ENCODE peak calls at places on chromosomes 6 and 20, in six cellular contexts. One of them, this sample, is unnamed. For H3K9me3, the result is how much of the 10 kb centered on the place peaks cover.

GRCh38 chr6:152351110-152351509 is 286.1 kb downstream of the SYNE1 start:
- DNase-seq in transverse colon: no peak
- DNase-seq in spleen: no peak
- DNase-seq in K562: no peak
- DNase-seq in GM12878: no peak
- DNase-seq in suprapubic skin: no peak
- DNase-seq in this sample: no peak

GRCh38 chr6:144064831-144065668 is 30.3 kb downstream of the SF3B5 start:
- DNase-seq in K562: no peak
- DNase-seq in transverse colon: peak
- DNase-seq in GM12878: peak
- DNase-seq in spleen: peak
- DNase-seq in suprapubic skin: no peak
- DNase-seq in this sample: no peak

GRCh38 chr20:9068896-9069663 is at the start of gene PLCB4:
- DNase-seq in suprapubic skin: peak
- DNase-seq in GM12878: no peak
- DNase-seq in K562: peak
- DNase-seq in transverse colon: peak
- DNase-seq in spleen: no peak
- DNase-seq in this sample: peak

GRCh38 chr20:55067158-55067825 is 591.9 kb downstream of the DOK5 start:
- DNase-seq in transverse colon: no peak
- DNase-seq in GM12878: no peak
- DNase-seq in K562: no peak
- DNase-seq in suprapubic skin: no peak
- DNase-seq in spleen: no peak
- DNase-seq in this sample: no peak

GRCh38 chr20:47019106-47019824 is 124.6 kb downstream of the EYA2 start:
- DNase-seq in suprapubic skin: no peak
- DNase-seq in K562: no peak
- DNase-seq in GM12878: no peak
- DNase-seq in transverse colon: peak
- DNase-seq in spleen: peak
- DNase-seq in this sample: peak

GRCh38 chr6:142537612-142538478 is 236.0 kb downstream of the ADGRG6 start:
- DNase-seq in suprapubic skin: no peak
- DNase-seq in spleen: no peak
- DNase-seq in K562: peak
- DNase-seq in GM12878: no peak
- DNase-seq in transverse colon: no peak
- DNase-seq in this sample: no peak

GRCh38 chr6:115932481-115932880 is 128.2 kb downstream of the FRK start:
- DNase-seq in GM12878: no peak
- DNase-seq in K562: no peak
- DNase-seq in spleen: no peak
- DNase-seq in transverse colon: no peak
- DNase-seq in suprapubic skin: no peak
- DNase-seq in this sample: no peak

GRCh38 chr20:19008497-19008896 is 194.9 kb downstream of the SCP2D1 start:
- DNase-seq in K562: no peak
- DNase-seq in GM12878: no peak
- DNase-seq in spleen: no peak
- DNase-seq in transverse colon: no peak
- DNase-seq in suprapubic skin: no peak
- DNase-seq in this sample: no peak

GRCh38 chr6:43572015-43572414 is 3.8 kb downstream of the XPO5 start:
- DNase-seq in K562: no peak
- DNase-seq in transverse colon: no peak
- DNase-seq in suprapubic skin: no peak
- DNase-seq in spleen: no peak
- DNase-seq in GM12878: no peak
- DNase-seq in this sample: no peak

GRCh38 chr20:37336369-37337207 is 9.4 kb upstream of the SRC start:
- DNase-seq in spleen: peak
- DNase-seq in transverse colon: peak
- DNase-seq in GM12878: peak
- DNase-seq in suprapubic skin: no peak
- DNase-seq in K562: peak
- DNase-seq in this sample: peak

GRCh38 chr20:37333848-37334318 is 12.1 kb upstream of the SRC start:
- DNase-seq in GM12878: no peak
- DNase-seq in transverse colon: no peak
- DNase-seq in K562: no peak
- DNase-seq in spleen: peak
- DNase-seq in suprapubic skin: no peak
- DNase-seq in this sample: no peak

GRCh38 chr20:37334450-37334849 is 11.5 kb upstream of the SRC start:
- DNase-seq in K562: no peak
- DNase-seq in GM12878: no peak
- DNase-seq in spleen: no peak
- DNase-seq in suprapubic skin: no peak
- DNase-seq in transverse colon: no peak
- DNase-seq in this sample: no peak

GRCh38 chr20:37337208-37337955 is 8.6 kb upstream of the SRC start:
- DNase-seq in GM12878: no peak
- DNase-seq in suprapubic skin: no peak
- DNase-seq in spleen: peak
- DNase-seq in transverse colon: no peak
- DNase-seq in K562: no peak
- DNase-seq in this sample: no peak

GRCh38 chr20:37335642-37336368 is 10.1 kb upstream of the SRC start:
- DNase-seq in transverse colon: peak
- DNase-seq in GM12878: no peak
- DNase-seq in K562: peak
- DNase-seq in suprapubic skin: no peak
- DNase-seq in spleen: peak
- DNase-seq in this sample: peak
- TF ChIP-seq POLR2A in transverse colon: no peak
- TF ChIP-seq POLR2A in GM12878: no peak
- TF ChIP-seq POLR2A in K562: no peak
- TF ChIP-seq POLR2A in suprapubic skin: no peak
- TF ChIP-seq POLR2A in spleen: no peak
- TF ChIP-seq POLR2A in this sample: no peak

DNA sequence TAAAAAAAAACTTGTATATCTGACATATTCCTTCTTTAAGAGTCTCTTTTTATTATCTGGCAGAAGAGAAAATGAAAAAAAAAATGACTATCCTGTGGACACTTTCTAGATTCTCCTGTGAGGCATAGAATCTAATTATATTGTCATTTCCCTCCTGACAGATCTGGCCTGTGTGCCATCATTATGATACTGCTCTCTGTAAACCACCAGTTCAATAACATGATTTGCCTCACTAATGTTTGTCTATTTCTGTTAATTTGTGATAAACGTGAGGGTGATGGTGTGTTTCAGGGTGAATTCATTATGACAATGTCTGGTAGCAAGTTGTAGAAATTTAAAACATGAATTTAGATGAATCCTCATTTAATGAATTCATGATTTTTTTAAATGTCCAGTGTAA is 844.5 kb upstream of the ADGRB3 start:
- DNase-seq in K562: no peak
- DNase-seq in spleen: no peak
- DNase-seq in GM12878: no peak
- DNase-seq in suprapubic skin: no peak
- DNase-seq in transverse colon: no peak
- DNase-seq in this sample: no peak
- TF ChIP-seq POLR2AphosphoS5 in K562: no peak
- TF ChIP-seq POLR2AphosphoS5 in spleen: no peak
- TF ChIP-seq POLR2AphosphoS5 in GM12878: no peak
- TF ChIP-seq POLR2AphosphoS5 in suprapubic skin: no peak
- TF ChIP-seq POLR2AphosphoS5 in transverse colon: no peak
- TF ChIP-seq POLR2AphosphoS5 in this sample: no peak

DNA sequence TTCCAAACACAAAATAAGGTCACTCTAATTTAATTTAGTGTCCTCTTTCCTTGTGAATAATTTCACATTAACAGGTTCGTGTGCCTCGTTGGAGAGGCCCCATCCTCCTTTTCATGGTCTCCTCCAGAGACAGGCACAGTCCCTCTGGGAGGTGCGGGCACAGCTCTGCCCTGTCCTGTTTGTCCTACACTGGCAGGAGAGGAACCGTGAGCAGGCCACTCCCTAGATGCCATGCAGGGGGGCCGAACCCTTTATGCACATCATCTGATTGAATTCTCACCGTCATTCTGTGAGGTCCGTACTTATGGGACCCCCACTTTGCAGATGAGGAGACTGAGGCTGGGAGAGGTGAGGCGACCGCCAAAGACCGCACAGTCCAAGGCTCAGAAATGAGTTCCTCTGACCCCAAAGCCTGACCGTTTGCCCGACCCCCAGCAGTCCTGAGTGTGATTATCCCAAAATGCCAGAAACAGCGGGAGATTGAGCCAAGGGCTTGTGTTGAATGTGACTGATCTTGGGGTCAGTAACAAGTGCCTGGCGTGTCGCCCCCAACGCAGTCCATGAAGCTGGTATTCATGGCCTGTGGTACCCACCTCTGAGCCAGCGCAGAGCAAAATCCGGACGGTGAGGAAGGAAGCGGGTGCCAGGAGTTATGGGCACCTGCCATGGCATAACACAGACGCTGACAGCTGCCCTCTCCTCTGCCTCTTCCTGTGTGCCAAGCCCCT is 43.5 kb downstream of the PMEPA1 start:
- DNase-seq in spleen: peak
- DNase-seq in suprapubic skin: no peak
- DNase-seq in transverse colon: no peak
- DNase-seq in GM12878: no peak
- DNase-seq in K562: no peak
- DNase-seq in this sample: no peak
- H3K9me3 ChIP-seq in spleen: under half
- H3K9me3 ChIP-seq in suprapubic skin: under half
- H3K9me3 ChIP-seq in transverse colon: under half
- H3K9me3 ChIP-seq in GM12878: under half
- H3K9me3 ChIP-seq in K562: under half
- H3K9me3 ChIP-seq in this sample: under half

GRCh38 chr20:38130687-38131587 is 34.1 kb downstream of the TGM2 start:
- DNase-seq in K562: no peak
- DNase-seq in spleen: peak
- DNase-seq in suprapubic skin: no peak
- DNase-seq in GM12878: no peak
- DNase-seq in transverse colon: no peak
- DNase-seq in this sample: peak

GRCh38 chr20:38128691-38129090 is 36.4 kb downstream of the TGM2 start:
- DNase-seq in spleen: peak
- DNase-seq in suprapubic skin: no peak
- DNase-seq in GM12878: no peak
- DNase-seq in transverse colon: no peak
- DNase-seq in K562: no peak
- DNase-seq in this sample: peak

GRCh38 chr20:38129248-38129865 is 35.7 kb downstream of the TGM2 start:
- DNase-seq in K562: no peak
- DNase-seq in transverse colon: no peak
- DNase-seq in spleen: peak
- DNase-seq in GM12878: no peak
- DNase-seq in suprapubic skin: no peak
- DNase-seq in this sample: peak

GRCh38 chr20:38131588-38132121 is 33.4 kb downstream of the TGM2 start:
- DNase-seq in K562: no peak
- DNase-seq in transverse colon: no peak
- DNase-seq in spleen: peak
- DNase-seq in GM12878: no peak
- DNase-seq in suprapubic skin: no peak
- DNase-seq in this sample: peak

DNA sequence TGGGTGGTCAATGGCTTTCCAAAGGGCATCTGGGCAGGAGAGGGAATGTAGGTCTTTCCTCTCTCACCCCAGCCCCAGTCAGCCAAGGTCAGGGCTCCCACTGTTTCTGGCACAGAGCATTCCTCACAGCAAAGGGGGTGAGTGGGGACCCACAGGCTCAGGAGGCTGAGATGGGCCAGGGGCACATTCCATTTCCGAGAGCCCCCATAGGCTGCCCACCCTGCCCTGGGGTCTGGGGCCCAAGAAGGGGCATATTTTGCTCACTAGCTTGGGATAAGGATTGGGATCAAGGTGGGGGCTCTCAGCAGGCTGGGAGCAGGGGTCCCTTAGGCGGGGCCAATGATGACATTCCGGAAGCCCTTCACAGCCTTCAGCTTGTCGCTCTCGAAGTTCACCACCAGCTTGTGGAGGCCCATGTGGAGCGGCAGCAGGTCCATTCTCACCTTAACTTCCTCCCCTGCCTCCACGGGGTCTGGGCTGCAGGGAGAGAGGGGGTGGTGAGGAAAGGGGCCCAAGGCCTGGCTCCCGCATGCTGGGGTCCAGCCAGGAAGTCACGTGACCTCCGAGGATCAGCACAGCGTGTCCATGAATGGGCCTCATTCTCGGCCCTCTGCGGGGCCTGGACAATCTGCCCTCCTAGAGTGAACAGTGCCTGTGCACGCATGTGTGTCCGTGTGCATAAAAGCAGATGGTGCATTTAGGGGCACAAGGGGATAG is 35.0 kb downstream of the TGM2 start:
- DNase-seq in spleen: peak
- DNase-seq in transverse colon: no peak
- DNase-seq in suprapubic skin: no peak
- DNase-seq in GM12878: no peak
- DNase-seq in K562: no peak
- DNase-seq in this sample: peak
- TF ChIP-seq POLR2A in spleen: no peak
- TF ChIP-seq POLR2A in transverse colon: no peak
- TF ChIP-seq POLR2A in suprapubic skin: no peak
- TF ChIP-seq POLR2A in GM12878: no peak
- TF ChIP-seq POLR2A in K562: no peak
- TF ChIP-seq POLR2A in this sample: no peak

DNA sequence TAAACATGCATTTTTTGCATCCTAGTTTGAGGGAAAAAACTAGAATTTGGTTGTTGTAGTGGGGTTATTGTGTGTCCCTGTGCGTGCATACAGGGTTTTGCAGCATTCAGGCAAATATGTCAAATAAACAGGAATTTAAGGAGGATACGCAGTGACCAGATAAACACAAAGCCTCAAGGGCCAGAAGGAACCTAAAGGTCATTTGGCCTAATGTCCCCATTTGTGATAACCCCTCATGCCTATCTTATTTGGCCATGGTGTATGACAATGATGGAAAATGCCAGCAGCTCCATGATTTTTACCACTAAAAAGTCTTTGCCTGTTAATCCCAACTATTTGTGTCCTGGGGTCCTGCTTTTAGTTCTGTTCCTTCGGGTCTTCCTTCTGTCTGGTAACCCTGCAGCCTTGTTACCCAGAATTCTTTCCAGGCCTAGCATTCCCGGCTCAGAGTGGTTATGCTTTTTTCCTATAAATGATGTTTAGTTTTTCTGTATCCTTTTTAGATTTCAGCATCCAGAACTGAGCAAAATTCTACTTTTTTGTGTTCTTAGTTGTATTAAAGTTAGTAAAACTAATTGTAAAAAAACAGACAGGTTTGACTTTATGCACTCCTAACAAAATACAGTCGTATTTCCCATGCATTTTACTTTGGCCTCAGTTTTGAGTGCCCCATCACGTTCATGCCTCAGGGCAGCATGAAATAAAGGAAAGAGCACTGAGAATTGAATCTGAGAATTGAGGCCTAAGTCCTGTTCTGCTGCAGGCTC is 4.4 kb downstream of the STX16 start:
- DNase-seq in spleen: no peak
- DNase-seq in K562: no peak
- DNase-seq in GM12878: no peak
- DNase-seq in suprapubic skin: no peak
- DNase-seq in transverse colon: no peak
- DNase-seq in this sample: no peak
- TF ChIP-seq POLR2AphosphoS5 in spleen: no peak
- TF ChIP-seq POLR2AphosphoS5 in K562: no peak
- TF ChIP-seq POLR2AphosphoS5 in GM12878: no peak
- TF ChIP-seq POLR2AphosphoS5 in suprapubic skin: no peak
- TF ChIP-seq POLR2AphosphoS5 in transverse colon: no peak
- TF ChIP-seq POLR2AphosphoS5 in this sample: no peak